ENCODE peak calls at places on chromosomes 11 and 22, in eight cellular contexts. One of them, this sample, is unnamed.
A peak's percentile ranks its signal among the peaks of the same experiment; 100 is the strongest.

GRCh38 chr11:6746086-6746618 is 25.6 kb downstream of the OR2AG2 start:
- DNase-seq in cardiac muscle cell: peak; percentile 11
- DNase-seq in brain microvascular endothelial cell: no peak
- DNase-seq in right atrium auricular region: no peak
- DNase-seq in K562: no peak
- DNase-seq in AG04449: no peak
- DNase-seq in glutamatergic neuron: no peak
- DNase-seq in adrenal gland: no peak
- DNase-seq in this sample: no peak

GRCh38 chr11:96054870-96055705 is 131.2 kb upstream of the MTMR2 start:
- DNase-seq in K562: peak; percentile 34
- DNase-seq in right atrium auricular region: no peak
- DNase-seq in glutamatergic neuron: no peak
- DNase-seq in cardiac muscle cell: peak; percentile 70
- DNase-seq in AG04449: no peak
- DNase-seq in adrenal gland: no peak
- DNase-seq in brain microvascular endothelial cell: no peak
- DNase-seq in this sample: no peak

GRCh38 chr22:46040471-46041465 is 63.8 kb upstream of the WNT7B start:
- DNase-seq in right atrium auricular region: no peak
- DNase-seq in adrenal gland: no peak
- DNase-seq in glutamatergic neuron: no peak
- DNase-seq in cardiac muscle cell: no peak
- DNase-seq in AG04449: no peak
- DNase-seq in K562: no peak
- DNase-seq in brain microvascular endothelial cell: no peak
- DNase-seq in this sample: no peak

GRCh38 chr11:9708544-9708943 is 44.7 kb downstream of the SWAP70 start:
- DNase-seq in glutamatergic neuron: no peak
- DNase-seq in adrenal gland: peak; percentile 22
- DNase-seq in AG04449: no peak
- DNase-seq in cardiac muscle cell: no peak
- DNase-seq in right atrium auricular region: no peak
- DNase-seq in brain microvascular endothelial cell: no peak
- DNase-seq in K562: no peak
- DNase-seq in this sample: no peak

GRCh38 chr11:61869636-61870428 is 21.5 kb downstream of the FADS3 start:
- DNase-seq in K562: peak; percentile 94
- DNase-seq in right atrium auricular region: no peak
- DNase-seq in brain microvascular endothelial cell: no peak
- DNase-seq in adrenal gland: no peak
- DNase-seq in cardiac muscle cell: peak; percentile 10
- DNase-seq in glutamatergic neuron: peak; percentile 51
- DNase-seq in AG04449: no peak
- DNase-seq in this sample: no peak

GRCh38 chr11:15333407-15333806 is 218.7 kb downstream of the INSC start:
- DNase-seq in glutamatergic neuron: no peak
- DNase-seq in K562: no peak
- DNase-seq in AG04449: no peak
- DNase-seq in adrenal gland: no peak
- DNase-seq in cardiac muscle cell: no peak
- DNase-seq in brain microvascular endothelial cell: no peak
- DNase-seq in right atrium auricular region: no peak
- DNase-seq in this sample: no peak

GRCh38 chr11:67391304-67392181 is at the start of gene RAD9A:
- DNase-seq in brain microvascular endothelial cell: peak; percentile 83
- DNase-seq in cardiac muscle cell: peak; percentile 95
- DNase-seq in K562: peak; percentile 98
- DNase-seq in right atrium auricular region: peak; percentile 96
- DNase-seq in glutamatergic neuron: peak; percentile 96
- DNase-seq in AG04449: no peak
- DNase-seq in adrenal gland: peak; percentile 98
- DNase-seq in this sample: peak; percentile 78

GRCh38 chr11:100830295-100830694 is 143.2 kb downstream of the ARHGAP42 start:
- DNase-seq in K562: no peak
- DNase-seq in brain microvascular endothelial cell: peak; percentile 24
- DNase-seq in glutamatergic neuron: peak; percentile 34
- DNase-seq in AG04449: no peak
- DNase-seq in cardiac muscle cell: peak; percentile 40
- DNase-seq in right atrium auricular region: no peak
- DNase-seq in adrenal gland: no peak
- DNase-seq in this sample: no peak

GRCh38 chr11:2862950-2863618 is 22.5 kb downstream of the CDKN1C start:
- DNase-seq in K562: no peak
- DNase-seq in glutamatergic neuron: peak; percentile 73
- DNase-seq in adrenal gland: no peak
- DNase-seq in cardiac muscle cell: no peak
- DNase-seq in brain microvascular endothelial cell: no peak
- DNase-seq in right atrium auricular region: no peak
- DNase-seq in AG04449: no peak
- DNase-seq in this sample: no peak

GRCh38 chr11:1888811-1889526 is 2.7 kb downstream of the PRR33 start:
- DNase-seq in cardiac muscle cell: no peak
- DNase-seq in K562: no peak
- DNase-seq in right atrium auricular region: no peak
- DNase-seq in glutamatergic neuron: no peak
- DNase-seq in AG04449: no peak
- DNase-seq in adrenal gland: peak; percentile 47
- DNase-seq in brain microvascular endothelial cell: no peak
- DNase-seq in this sample: no peak

GRCh38 chr11:107042748-107043147 is 24.5 kb upstream of the GUCY1A2 start:
- DNase-seq in adrenal gland: no peak
- DNase-seq in glutamatergic neuron: no peak
- DNase-seq in brain microvascular endothelial cell: no peak
- DNase-seq in cardiac muscle cell: no peak
- DNase-seq in K562: no peak
- DNase-seq in AG04449: no peak
- DNase-seq in right atrium auricular region: no peak
- DNase-seq in this sample: no peak

GRCh38 chr11:17725174-17725573 is 5.8 kb downstream of the MYOD1 start:
- DNase-seq in cardiac muscle cell: no peak
- DNase-seq in right atrium auricular region: no peak
- DNase-seq in K562: no peak
- DNase-seq in brain microvascular endothelial cell: no peak
- DNase-seq in AG04449: no peak
- DNase-seq in glutamatergic neuron: no peak
- DNase-seq in adrenal gland: no peak
- DNase-seq in this sample: no peak

DNA sequence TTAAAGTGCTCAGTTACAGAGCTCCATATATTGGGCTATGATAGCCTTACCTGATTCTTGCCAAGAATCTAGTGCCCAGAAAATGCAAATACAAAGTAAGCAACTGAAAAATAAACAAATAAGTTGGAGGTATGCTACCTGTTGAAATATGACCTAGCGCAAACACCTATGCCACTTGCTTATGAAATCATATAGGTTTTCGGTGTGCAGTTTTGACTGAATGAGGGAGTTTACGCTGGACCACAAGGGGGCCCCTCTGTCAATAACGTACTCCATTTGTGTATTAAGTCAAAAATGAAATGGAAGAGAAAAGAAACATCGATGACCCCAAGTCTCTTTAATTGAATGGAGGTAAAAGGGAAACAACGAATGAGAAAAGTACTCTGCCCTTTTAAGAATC is 84.9 kb upstream of the TRIM77 start:
- DNase-seq in brain microvascular endothelial cell: no peak
- DNase-seq in right atrium auricular region: no peak
- DNase-seq in adrenal gland: no peak
- DNase-seq in K562: peak; percentile 1
- DNase-seq in cardiac muscle cell: no peak
- DNase-seq in AG04449: no peak
- DNase-seq in glutamatergic neuron: peak; percentile 16
- DNase-seq in this sample: no peak
- TF ChIP-seq CTCF in brain microvascular endothelial cell: peak; percentile 42
- TF ChIP-seq CTCF in right atrium auricular region: no peak
- TF ChIP-seq CTCF in adrenal gland: no peak
- TF ChIP-seq CTCF in K562: no peak
- TF ChIP-seq CTCF in cardiac muscle cell: peak; percentile 14
- TF ChIP-seq CTCF in AG04449: no peak
- TF ChIP-seq CTCF in glutamatergic neuron: peak; percentile 35
- TF ChIP-seq CTCF in this sample: no peak

GRCh38 chr11:69913591-69914285 is 94.5 kb upstream of the FGF3 start:
- DNase-seq in glutamatergic neuron: peak; percentile 20
- DNase-seq in cardiac muscle cell: no peak
- DNase-seq in K562: no peak
- DNase-seq in brain microvascular endothelial cell: no peak
- DNase-seq in right atrium auricular region: no peak
- DNase-seq in adrenal gland: no peak
- DNase-seq in AG04449: no peak
- DNase-seq in this sample: no peak

GRCh38 chr11:69914286-69915150 is 95.3 kb upstream of the FGF3 start:
- DNase-seq in adrenal gland: no peak
- DNase-seq in K562: no peak
- DNase-seq in AG04449: no peak
- DNase-seq in cardiac muscle cell: no peak
- DNase-seq in brain microvascular endothelial cell: no peak
- DNase-seq in glutamatergic neuron: peak; percentile 14
- DNase-seq in right atrium auricular region: no peak
- DNase-seq in this sample: no peak

GRCh38 chr11:69912161-69912910 is 93.1 kb upstream of the FGF3 start:
- DNase-seq in adrenal gland: no peak
- DNase-seq in right atrium auricular region: no peak
- DNase-seq in K562: no peak
- DNase-seq in AG04449: no peak
- DNase-seq in glutamatergic neuron: peak; percentile 15
- DNase-seq in brain microvascular endothelial cell: no peak
- DNase-seq in cardiac muscle cell: no peak
- DNase-seq in this sample: no peak

GRCh38 chr11:69911310-69912160 is 92.3 kb upstream of the FGF3 start:
- DNase-seq in right atrium auricular region: no peak
- DNase-seq in cardiac muscle cell: no peak
- DNase-seq in AG04449: no peak
- DNase-seq in adrenal gland: no peak
- DNase-seq in brain microvascular endothelial cell: no peak
- DNase-seq in K562: no peak
- DNase-seq in glutamatergic neuron: peak; percentile 19
- DNase-seq in this sample: no peak

GRCh38 chr11:69912911-69913451 is 93.8 kb upstream of the FGF3 start:
- DNase-seq in glutamatergic neuron: peak; percentile 12
- DNase-seq in adrenal gland: peak; percentile 46
- DNase-seq in AG04449: no peak
- DNase-seq in cardiac muscle cell: no peak
- DNase-seq in brain microvascular endothelial cell: no peak
- DNase-seq in right atrium auricular region: no peak
- DNase-seq in K562: no peak
- DNase-seq in this sample: no peak
- TF ChIP-seq CTCF in glutamatergic neuron: no peak
- TF ChIP-seq CTCF in adrenal gland: peak; percentile 15
- TF ChIP-seq CTCF in AG04449: peak; percentile 29
- TF ChIP-seq CTCF in cardiac muscle cell: peak; percentile 25
- TF ChIP-seq CTCF in brain microvascular endothelial cell: peak; percentile 66
- TF ChIP-seq CTCF in right atrium auricular region: no peak
- TF ChIP-seq CTCF in K562: peak; percentile 46
- TF ChIP-seq CTCF in this sample: peak; percentile 28

GRCh38 chr22:20573830-20574615 is 66.6 kb downstream of the MED15 start:
- DNase-seq in brain microvascular endothelial cell: no peak
- DNase-seq in glutamatergic neuron: no peak
- DNase-seq in adrenal gland: no peak
- DNase-seq in K562: no peak
- DNase-seq in AG04449: no peak
- DNase-seq in cardiac muscle cell: no peak
- DNase-seq in right atrium auricular region: no peak
- DNase-seq in this sample: no peak
- TF ChIP-seq CTCF in brain microvascular endothelial cell: no peak
- TF ChIP-seq CTCF in glutamatergic neuron: no peak
- TF ChIP-seq CTCF in adrenal gland: no peak
- TF ChIP-seq CTCF in K562: no peak
- TF ChIP-seq CTCF in AG04449: no peak
- TF ChIP-seq CTCF in cardiac muscle cell: no peak
- TF ChIP-seq CTCF in right atrium auricular region: no peak
- TF ChIP-seq CTCF in this sample: no peak

DNA sequence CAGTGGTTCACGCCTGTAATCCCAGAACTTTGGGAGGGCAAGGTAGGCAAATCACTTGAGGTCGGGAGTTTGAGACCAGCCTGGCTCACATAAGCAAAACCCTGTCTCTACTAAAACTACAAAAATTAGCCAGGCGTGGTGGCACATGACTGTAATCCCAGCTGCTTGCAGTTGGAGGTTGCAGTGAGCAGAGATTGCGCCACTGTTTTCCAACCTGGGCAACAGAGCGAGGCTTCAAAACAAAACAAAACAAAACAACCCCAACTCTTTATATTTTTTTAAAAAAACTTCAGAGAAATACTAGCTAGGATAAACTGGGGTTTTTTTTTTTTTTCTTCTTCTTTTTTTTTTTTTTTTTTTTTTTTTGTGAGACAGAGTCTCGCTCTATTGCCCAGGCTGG is 31.8 kb upstream of the RAPSN start:
- DNase-seq in brain microvascular endothelial cell: no peak
- DNase-seq in right atrium auricular region: no peak
- DNase-seq in K562: no peak
- DNase-seq in adrenal gland: no peak
- DNase-seq in glutamatergic neuron: no peak
- DNase-seq in AG04449: no peak
- DNase-seq in cardiac muscle cell: no peak
- DNase-seq in this sample: no peak
- TF ChIP-seq CTCF in brain microvascular endothelial cell: no peak
- TF ChIP-seq CTCF in right atrium auricular region: no peak
- TF ChIP-seq CTCF in K562: no peak
- TF ChIP-seq CTCF in adrenal gland: no peak
- TF ChIP-seq CTCF in glutamatergic neuron: no peak
- TF ChIP-seq CTCF in AG04449: no peak
- TF ChIP-seq CTCF in cardiac muscle cell: no peak
- TF ChIP-seq CTCF in this sample: no peak

DNA sequence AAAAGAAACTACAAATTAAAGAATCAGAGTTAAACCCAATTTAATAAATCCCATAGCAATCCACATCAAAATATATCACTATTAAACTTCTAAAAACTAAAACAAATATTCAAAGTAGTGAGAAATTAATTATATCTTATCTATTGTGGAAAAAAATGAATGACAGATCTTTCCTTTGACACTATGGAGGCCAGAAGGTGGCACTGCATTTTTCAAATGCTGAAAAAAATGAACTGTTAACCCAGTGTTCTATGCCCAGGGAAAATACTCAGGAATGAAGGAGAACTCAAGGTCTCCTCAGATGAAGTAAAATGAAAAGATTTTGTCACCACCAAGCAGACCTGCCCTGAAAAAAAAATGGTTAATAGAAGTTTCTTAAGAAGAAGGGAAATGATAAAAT is 27.7 kb downstream of the TYR start:
- DNase-seq in cardiac muscle cell: no peak
- DNase-seq in K562: no peak
- DNase-seq in glutamatergic neuron: no peak
- DNase-seq in brain microvascular endothelial cell: no peak
- DNase-seq in right atrium auricular region: no peak
- DNase-seq in adrenal gland: no peak
- DNase-seq in AG04449: no peak
- DNase-seq in this sample: no peak
- TF ChIP-seq CTCF in cardiac muscle cell: no peak
- TF ChIP-seq CTCF in K562: no peak
- TF ChIP-seq CTCF in glutamatergic neuron: no peak
- TF ChIP-seq CTCF in brain microvascular endothelial cell: peak; percentile 31
- TF ChIP-seq CTCF in right atrium auricular region: no peak
- TF ChIP-seq CTCF in adrenal gland: no peak
- TF ChIP-seq CTCF in AG04449: no peak
- TF ChIP-seq CTCF in this sample: no peak